ENCODE peak calls at places on chromosome 17, in seven cellular contexts. One of them, this sample, is unnamed.

GRCh38 chr17:40813804-40814203 is 8.6 kb downstream of the KRT10 start:
- DNase-seq in endothelial cell of umbilical vein: peak
- DNase-seq in lower leg skin: no peak
- DNase-seq in IMR-90: peak
- DNase-seq in sigmoid colon: no peak
- DNase-seq in GM12891: no peak
- DNase-seq in uterus: no peak
- DNase-seq in this sample: no peak

GRCh38 chr17:70552230-70552981 is 383.1 kb downstream of the KCNJ2 start:
- DNase-seq in endothelial cell of umbilical vein: peak
- DNase-seq in lower leg skin: no peak
- DNase-seq in IMR-90: peak
- DNase-seq in sigmoid colon: no peak
- DNase-seq in GM12891: peak
- DNase-seq in uterus: no peak
- DNase-seq in this sample: peak

GRCh38 chr17:79338142-79338541 is 263.5 kb downstream of the ENGASE start:
- DNase-seq in endothelial cell of umbilical vein: no peak
- DNase-seq in lower leg skin: no peak
- DNase-seq in IMR-90: no peak
- DNase-seq in sigmoid colon: no peak
- DNase-seq in GM12891: no peak
- DNase-seq in uterus: no peak
- DNase-seq in this sample: no peak

GRCh38 chr17:56230660-56231059 is 77.4 kb downstream of the ANKFN1 start:
- DNase-seq in endothelial cell of umbilical vein: no peak
- DNase-seq in lower leg skin: no peak
- DNase-seq in IMR-90: no peak
- DNase-seq in sigmoid colon: no peak
- DNase-seq in GM12891: no peak
- DNase-seq in uterus: no peak
- DNase-seq in this sample: no peak

GRCh38 chr17:73814070-73814469 is 169.8 kb upstream of the SDK2 start:
- DNase-seq in endothelial cell of umbilical vein: no peak
- DNase-seq in lower leg skin: peak
- DNase-seq in IMR-90: no peak
- DNase-seq in sigmoid colon: no peak
- DNase-seq in GM12891: no peak
- DNase-seq in uterus: no peak
- DNase-seq in this sample: no peak

GRCh38 chr17:27671591-27671910 is 40.6 kb downstream of the LGALS9 start:
- DNase-seq in endothelial cell of umbilical vein: no peak
- DNase-seq in lower leg skin: no peak
- DNase-seq in IMR-90: no peak
- DNase-seq in sigmoid colon: no peak
- DNase-seq in GM12891: no peak
- DNase-seq in uterus: no peak
- DNase-seq in this sample: no peak

GRCh38 chr17:19398301-19399181 is 11.6 kb upstream of the MFAP4 start:
- DNase-seq in endothelial cell of umbilical vein: peak
- DNase-seq in lower leg skin: peak
- DNase-seq in IMR-90: no peak
- DNase-seq in sigmoid colon: peak
- DNase-seq in GM12891: no peak
- DNase-seq in uterus: no peak
- DNase-seq in this sample: no peak

GRCh38 chr17:40319651-40320550 is 10.9 kb downstream of the RARA start:
- DNase-seq in endothelial cell of umbilical vein: no peak
- DNase-seq in lower leg skin: peak
- DNase-seq in IMR-90: no peak
- DNase-seq in sigmoid colon: no peak
- DNase-seq in GM12891: no peak
- DNase-seq in uterus: peak
- DNase-seq in this sample: peak

GRCh38 chr17:63275318-63275967 is 170.7 kb downstream of the CYB561 start:
- DNase-seq in endothelial cell of umbilical vein: peak
- DNase-seq in lower leg skin: no peak
- DNase-seq in IMR-90: peak
- DNase-seq in sigmoid colon: no peak
- DNase-seq in GM12891: no peak
- DNase-seq in uterus: no peak
- DNase-seq in this sample: peak

GRCh38 chr17:60102632-60103047 is 23.9 kb upstream of the HEATR6 start:
- DNase-seq in endothelial cell of umbilical vein: peak
- DNase-seq in lower leg skin: no peak
- DNase-seq in IMR-90: peak
- DNase-seq in sigmoid colon: no peak
- DNase-seq in GM12891: no peak
- DNase-seq in uterus: no peak
- DNase-seq in this sample: no peak

GRCh38 chr17:79619196-79619595 is 8.3 kb upstream of the RBFOX3 start:
- DNase-seq in endothelial cell of umbilical vein: no peak
- DNase-seq in lower leg skin: peak
- DNase-seq in IMR-90: no peak
- DNase-seq in sigmoid colon: peak
- DNase-seq in GM12891: no peak
- DNase-seq in uterus: peak
- DNase-seq in this sample: no peak

GRCh38 chr17:79792984-79793923 is 3.6 kb downstream of the CBX8 start:
- DNase-seq in endothelial cell of umbilical vein: no peak
- DNase-seq in lower leg skin: no peak
- DNase-seq in IMR-90: peak
- DNase-seq in sigmoid colon: no peak
- DNase-seq in GM12891: no peak
- DNase-seq in uterus: no peak
- DNase-seq in this sample: no peak

GRCh38 chr17:41810659-41811548 is 845 bp downstream of the P3H4 start:
- DNase-seq in endothelial cell of umbilical vein: no peak
- DNase-seq in lower leg skin: no peak
- DNase-seq in IMR-90: no peak
- DNase-seq in sigmoid colon: peak
- DNase-seq in GM12891: no peak
- DNase-seq in uterus: peak
- DNase-seq in this sample: no peak

DNA sequence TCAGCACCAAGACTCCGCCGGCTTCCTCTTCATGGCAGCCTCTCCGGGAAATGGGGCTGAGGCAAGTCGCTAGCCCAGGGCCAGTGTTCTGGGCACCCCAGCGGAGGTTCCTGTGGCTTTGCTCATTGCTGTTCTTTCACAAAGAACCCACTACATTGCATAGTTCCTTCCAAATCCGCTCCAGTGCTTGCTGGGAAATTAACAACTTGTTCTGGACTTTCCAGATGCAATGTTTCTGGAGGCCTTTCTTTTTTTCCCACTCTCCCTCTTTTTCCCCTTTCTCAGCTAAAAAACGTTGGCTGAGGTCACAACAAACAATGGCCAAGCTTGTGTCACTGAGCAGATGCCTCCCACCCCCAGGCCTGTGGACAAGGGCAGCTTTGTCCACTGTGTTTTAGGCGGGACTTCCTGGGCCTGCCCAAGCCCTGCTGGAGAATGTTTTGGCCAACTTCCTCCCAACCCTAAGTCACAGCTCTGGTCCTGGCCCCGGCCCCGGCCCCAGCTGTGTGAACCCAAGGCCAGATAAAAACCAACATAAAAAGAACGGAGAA is 131.5 kb upstream of the RCVRN start:
- DNase-seq in endothelial cell of umbilical vein: no peak
- DNase-seq in lower leg skin: no peak
- DNase-seq in IMR-90: no peak
- DNase-seq in sigmoid colon: peak
- DNase-seq in GM12891: no peak
- DNase-seq in uterus: peak
- DNase-seq in this sample: no peak
- TF ChIP-seq POLR2A in endothelial cell of umbilical vein: no peak
- TF ChIP-seq POLR2A in lower leg skin: no peak
- TF ChIP-seq POLR2A in IMR-90: no peak
- TF ChIP-seq POLR2A in sigmoid colon: no peak
- TF ChIP-seq POLR2A in GM12891: no peak
- TF ChIP-seq POLR2A in uterus: no peak
- TF ChIP-seq POLR2A in this sample: no peak

DNA sequence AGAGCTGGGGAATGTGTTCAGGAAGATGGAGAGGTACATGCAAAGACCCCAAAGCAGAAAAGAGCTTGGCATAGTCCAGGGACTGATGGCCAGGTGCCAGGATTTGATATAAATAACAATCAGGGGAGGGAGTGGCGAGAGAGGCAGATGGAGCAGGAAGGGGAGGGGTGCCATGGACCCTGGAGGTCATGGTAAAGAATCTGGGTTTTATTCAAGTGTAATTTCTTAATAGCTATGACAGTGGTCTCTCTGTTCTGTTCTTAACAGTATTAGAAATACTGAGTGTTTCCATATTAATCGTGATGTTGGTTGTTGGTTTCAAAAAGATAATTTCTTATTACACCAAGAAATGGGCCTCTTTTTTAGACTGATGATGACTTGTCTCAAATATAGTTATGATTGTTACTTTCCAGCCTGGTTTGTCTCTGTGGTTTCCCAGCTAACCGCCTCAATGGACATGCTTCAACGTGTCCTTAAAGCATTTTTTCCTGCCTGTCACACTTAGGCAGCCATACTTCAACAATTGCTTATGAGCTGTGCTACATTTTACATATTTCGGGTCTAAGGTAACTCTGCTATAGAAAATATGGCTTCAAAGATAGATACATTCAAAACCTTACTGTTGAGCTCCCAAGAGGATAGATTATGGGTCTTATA is 49.4 kb downstream of the MYH10 start:
- DNase-seq in endothelial cell of umbilical vein: no peak
- DNase-seq in lower leg skin: no peak
- DNase-seq in IMR-90: no peak
- DNase-seq in sigmoid colon: no peak
- DNase-seq in GM12891: no peak
- DNase-seq in uterus: no peak
- DNase-seq in this sample: no peak
- TF ChIP-seq POLR2A in endothelial cell of umbilical vein: no peak
- TF ChIP-seq POLR2A in lower leg skin: no peak
- TF ChIP-seq POLR2A in IMR-90: no peak
- TF ChIP-seq POLR2A in sigmoid colon: no peak
- TF ChIP-seq POLR2A in GM12891: no peak
- TF ChIP-seq POLR2A in uterus: no peak
- TF ChIP-seq POLR2A in this sample: no peak

GRCh38 chr17:45131294-45131615 is 1.1 kb downstream of the PLCD3 start:
- DNase-seq in endothelial cell of umbilical vein: no peak
- DNase-seq in lower leg skin: no peak
- DNase-seq in IMR-90: no peak
- DNase-seq in sigmoid colon: no peak
- DNase-seq in GM12891: no peak
- DNase-seq in uterus: no peak
- DNase-seq in this sample: no peak

GRCh38 chr17:45130640-45131293 is 1.5 kb downstream of the PLCD3 start:
- DNase-seq in endothelial cell of umbilical vein: no peak
- DNase-seq in lower leg skin: no peak
- DNase-seq in IMR-90: no peak
- DNase-seq in sigmoid colon: peak
- DNase-seq in GM12891: no peak
- DNase-seq in uterus: no peak
- DNase-seq in this sample: no peak

GRCh38 chr17:45132302-45132568 is at the start of gene PLCD3:
- DNase-seq in endothelial cell of umbilical vein: no peak
- DNase-seq in lower leg skin: no peak
- DNase-seq in IMR-90: no peak
- DNase-seq in sigmoid colon: no peak
- DNase-seq in GM12891: no peak
- DNase-seq in uterus: no peak
- DNase-seq in this sample: no peak

GRCh38 chr17:45131616-45132301 is 556 bp downstream of the PLCD3 start:
- DNase-seq in endothelial cell of umbilical vein: peak
- DNase-seq in lower leg skin: no peak
- DNase-seq in IMR-90: no peak
- DNase-seq in sigmoid colon: peak
- DNase-seq in GM12891: no peak
- DNase-seq in uterus: peak
- DNase-seq in this sample: peak

DNA sequence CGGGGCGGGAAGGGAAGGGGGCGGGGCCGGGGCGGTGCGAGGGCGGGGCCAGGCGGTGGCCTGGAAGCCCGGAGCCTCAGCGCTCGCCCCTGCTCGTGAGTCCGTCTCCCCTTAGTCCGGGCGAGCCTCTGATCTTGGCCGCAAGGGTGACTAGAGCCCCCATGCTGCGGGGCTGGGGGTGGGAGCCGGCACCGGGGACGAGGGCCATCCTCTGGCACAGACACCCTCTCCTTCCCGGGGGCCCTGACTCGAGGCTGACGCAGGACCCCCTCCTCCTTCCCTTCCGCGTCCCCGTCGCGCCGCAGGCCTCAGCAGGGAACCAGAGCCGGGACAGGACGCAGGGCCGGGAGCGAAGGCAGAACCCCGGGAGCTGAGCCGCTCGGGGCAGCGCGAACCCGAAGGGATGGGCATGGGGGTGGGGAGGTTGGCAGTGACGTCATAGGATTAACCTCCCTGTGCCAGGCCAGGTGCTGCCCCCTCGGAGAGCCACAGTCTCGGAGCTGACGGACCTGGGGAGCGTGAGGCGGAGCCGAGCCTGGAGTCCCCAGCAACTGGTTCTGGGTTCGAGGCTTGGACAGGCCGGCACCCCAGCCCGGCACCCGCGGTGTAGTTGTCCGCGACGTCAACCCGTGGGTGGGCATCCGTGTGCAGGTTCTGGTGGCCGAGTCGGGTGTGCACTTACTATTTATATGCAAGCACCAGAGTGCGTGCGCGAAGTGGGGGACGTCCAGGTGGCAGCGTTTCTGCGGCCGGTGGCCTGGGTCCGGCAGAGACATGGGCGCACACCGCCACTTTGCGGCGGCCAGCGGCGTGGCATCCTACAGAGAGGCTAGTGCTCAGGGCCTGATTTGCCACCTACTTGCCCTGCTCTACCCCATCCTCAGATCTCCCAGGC is 501 bp upstream of the PLCD3 start:
- DNase-seq in endothelial cell of umbilical vein: peak
- DNase-seq in lower leg skin: peak
- DNase-seq in IMR-90: peak
- DNase-seq in sigmoid colon: peak
- DNase-seq in GM12891: peak
- DNase-seq in uterus: peak
- DNase-seq in this sample: peak
- TF ChIP-seq POLR2A in endothelial cell of umbilical vein: peak
- TF ChIP-seq POLR2A in lower leg skin: no peak
- TF ChIP-seq POLR2A in IMR-90: peak
- TF ChIP-seq POLR2A in sigmoid colon: peak
- TF ChIP-seq POLR2A in GM12891: no peak
- TF ChIP-seq POLR2A in uterus: peak
- TF ChIP-seq POLR2A in this sample: no peak

DNA sequence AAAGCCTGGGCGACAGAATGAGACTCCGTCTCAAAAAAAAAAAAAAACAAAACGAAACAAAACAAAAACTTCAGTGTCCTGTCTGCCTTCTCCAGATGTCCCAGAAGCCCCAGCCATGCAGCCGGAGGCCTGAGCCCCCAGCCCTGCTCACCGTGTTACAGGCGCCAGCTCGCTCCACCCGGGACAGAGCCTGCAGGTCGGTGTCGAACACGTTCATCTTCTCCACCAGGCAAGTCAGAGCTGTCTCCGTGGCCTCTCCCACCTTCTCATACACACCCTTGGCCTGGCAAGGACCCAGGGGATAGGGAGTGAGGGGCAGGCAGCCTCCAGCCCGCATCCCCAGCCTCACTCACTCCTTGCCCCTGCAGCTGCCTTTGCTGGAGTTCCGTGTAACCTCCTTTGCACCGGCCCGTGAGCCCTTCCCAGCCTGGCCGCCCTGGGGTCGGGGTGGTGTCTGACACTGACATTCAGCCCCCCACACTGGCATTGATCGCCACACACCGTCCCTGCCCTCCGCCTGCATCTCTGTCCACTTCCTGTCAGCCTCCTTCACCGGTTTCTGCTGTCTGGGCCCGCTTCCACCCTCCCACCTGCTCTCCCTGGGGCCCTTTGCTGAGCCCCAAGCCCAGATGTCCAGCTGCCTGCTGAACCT is 20.9 kb downstream of the ATP2A3 start:
- DNase-seq in endothelial cell of umbilical vein: no peak
- DNase-seq in lower leg skin: no peak
- DNase-seq in IMR-90: no peak
- DNase-seq in sigmoid colon: no peak
- DNase-seq in GM12891: no peak
- DNase-seq in uterus: no peak
- DNase-seq in this sample: no peak
- TF ChIP-seq POLR2A in endothelial cell of umbilical vein: no peak
- TF ChIP-seq POLR2A in lower leg skin: no peak
- TF ChIP-seq POLR2A in IMR-90: no peak
- TF ChIP-seq POLR2A in sigmoid colon: no peak
- TF ChIP-seq POLR2A in GM12891: no peak
- TF ChIP-seq POLR2A in uterus: no peak
- TF ChIP-seq POLR2A in this sample: no peak

This sample was measured in erythroblast.